ENCODE peak calls at places on chromosome 16, in seven cellular contexts. M is NCI-H774; E is M059J; S is LHCN-M2; K is activated T-cell treated with anti-CD3 and anti-CD28 coated beads for 24 hours; F is stimulated activated naive CD8-positive, alpha-beta T cell treated with anti-CD3 and anti-CD28 coated beads, Interleukin-15, Interleukin-2, amounts not matched to agents 100 U/mL and 50 U/mL, for 24 hours; I is ACHN. Z is an unnamed sample.

GRCh38 chr16:52976539-52977167 is 76.0 kb downstream of the CHD9NB start:
- DNase-seq in M (no peak), E (peak; percentile 29), S (peak; percentile 27), K (no peak), F (no peak), I (peak; percentile 38), Z (no peak)

GRCh38 chr16:49866533-49867155 is 10.7 kb upstream of the ZNF423 start:
- DNase-seq in M (no peak), E (no peak), S (no peak), K (no peak), F (no peak), I (no peak), Z (no peak)

GRCh38 chr16:11407047-11407982 is 62.1 kb downstream of the RMI2 start:
- DNase-seq in M (peak; percentile 48), E (peak; percentile 73), S (peak; percentile 56), K (peak; percentile 59), F (peak; percentile 70), I (peak; percentile 70), Z (no peak)

GRCh38 chr16:88798772-88799455 is 4.7 kb upstream of the CDT1 start:
- DNase-seq in M (no peak), E (no peak), S (peak; percentile 41), K (no peak), F (no peak), I (no peak), Z (no peak)

GRCh38 chr16:89822188-89823086 is 5.8 kb upstream of the SPIRE2 start:
- DNase-seq in M (no peak), E (no peak), S (no peak), K (no peak), F (no peak), I (no peak), Z (no peak)

GRCh38 chr16:89536886-89537548 is 23.5 kb upstream of the RPL13 start:
- DNase-seq in M (no peak), E (no peak), S (no peak), K (no peak), F (no peak), I (no peak), Z (peak; percentile 62)

GRCh38 chr16:16108759-16109158 is 114.5 kb downstream of the ABCC6 start:
- DNase-seq in M (no peak), E (no peak), S (no peak), K (no peak), F (no peak), I (no peak), Z (no peak)

GRCh38 chr16:34801875-34802274 is 1342.5 kb downstream of the TP53TG3F start:
- DNase-seq in M (no peak), E (no peak), S (no peak), K (no peak), F (no peak), I (no peak), Z (no peak)

GRCh38 chr16:79915264-79916160 is 315.0 kb upstream of the MAF start:
- DNase-seq in M (no peak), E (no peak), S (no peak), K (no peak), F (no peak), I (no peak), Z (no peak)

Z was measured in substantia nigra.